ENCODE peak calls at places on chromosomes 6 and 20, in seven cellular contexts. One of them, this sample, is unnamed.

GRCh38 chr20:34709044-34709835 is 5.1 kb downstream of the TP53INP2 start:
- DNase-seq in Panc1: no peak
- DNase-seq in dorsolateral prefrontal cortex: peak
- DNase-seq in upper lobe of right lung: peak
- DNase-seq in upper lobe of left lung: peak
- DNase-seq in hepatocyte: peak
- DNase-seq in fibroblast of lung: peak
- DNase-seq in this sample: peak

GRCh38 chr6:52557389-52558265 is 19.2 kb downstream of the TRAM2 start:
- DNase-seq in upper lobe of left lung: no peak
- DNase-seq in Panc1: no peak
- DNase-seq in dorsolateral prefrontal cortex: no peak
- DNase-seq in hepatocyte: no peak
- DNase-seq in fibroblast of lung: peak
- DNase-seq in upper lobe of right lung: no peak
- DNase-seq in this sample: no peak

GRCh38 chr6:106913676-106914280 is 60.8 kb downstream of the CD24 start:
- DNase-seq in upper lobe of left lung: no peak
- DNase-seq in fibroblast of lung: no peak
- DNase-seq in Panc1: no peak
- DNase-seq in upper lobe of right lung: no peak
- DNase-seq in hepatocyte: peak
- DNase-seq in dorsolateral prefrontal cortex: no peak
- DNase-seq in this sample: no peak

GRCh38 chr20:32339116-32339515 is 19.0 kb upstream of the ASXL1 start:
- DNase-seq in upper lobe of left lung: no peak
- DNase-seq in Panc1: no peak
- DNase-seq in dorsolateral prefrontal cortex: no peak
- DNase-seq in fibroblast of lung: no peak
- DNase-seq in upper lobe of right lung: no peak
- DNase-seq in hepatocyte: no peak
- DNase-seq in this sample: no peak

GRCh38 chr6:135410856-135411255 is 86.7 kb downstream of the AHI1 start:
- DNase-seq in hepatocyte: no peak
- DNase-seq in upper lobe of right lung: no peak
- DNase-seq in fibroblast of lung: no peak
- DNase-seq in Panc1: no peak
- DNase-seq in upper lobe of left lung: no peak
- DNase-seq in dorsolateral prefrontal cortex: no peak
- DNase-seq in this sample: no peak

GRCh38 chr20:44990957-44991356 is 24.6 kb downstream of the STK4 start:
- DNase-seq in upper lobe of left lung: no peak
- DNase-seq in fibroblast of lung: no peak
- DNase-seq in dorsolateral prefrontal cortex: no peak
- DNase-seq in hepatocyte: no peak
- DNase-seq in Panc1: no peak
- DNase-seq in upper lobe of right lung: no peak
- DNase-seq in this sample: no peak

GRCh38 chr6:120875900-120876299 is 458.4 kb downstream of the TBC1D32 start:
- DNase-seq in upper lobe of right lung: no peak
- DNase-seq in Panc1: no peak
- DNase-seq in fibroblast of lung: no peak
- DNase-seq in upper lobe of left lung: no peak
- DNase-seq in dorsolateral prefrontal cortex: no peak
- DNase-seq in hepatocyte: no peak
- DNase-seq in this sample: no peak

GRCh38 chr20:50335105-50335504 is 144.5 kb downstream of the CEBPB start:
- DNase-seq in upper lobe of right lung: no peak
- DNase-seq in upper lobe of left lung: no peak
- DNase-seq in fibroblast of lung: peak
- DNase-seq in dorsolateral prefrontal cortex: no peak
- DNase-seq in Panc1: no peak
- DNase-seq in hepatocyte: peak
- DNase-seq in this sample: peak

GRCh38 chr6:786946-787763 is 94.2 kb upstream of the EXOC2 start:
- DNase-seq in upper lobe of right lung: no peak
- DNase-seq in dorsolateral prefrontal cortex: no peak
- DNase-seq in hepatocyte: no peak
- DNase-seq in Panc1: peak
- DNase-seq in upper lobe of left lung: no peak
- DNase-seq in fibroblast of lung: no peak
- DNase-seq in this sample: peak

GRCh38 chr6:2162089-2162465 is 83.3 kb downstream of the GMDS start:
- DNase-seq in dorsolateral prefrontal cortex: no peak
- DNase-seq in fibroblast of lung: no peak
- DNase-seq in Panc1: no peak
- DNase-seq in upper lobe of left lung: no peak
- DNase-seq in upper lobe of right lung: no peak
- DNase-seq in hepatocyte: no peak
- DNase-seq in this sample: no peak

GRCh38 chr6:31652925-31653724 is 664 bp upstream of the BAG6 start:
- DNase-seq in Panc1: no peak
- DNase-seq in upper lobe of left lung: peak
- DNase-seq in upper lobe of right lung: peak
- DNase-seq in hepatocyte: peak
- DNase-seq in dorsolateral prefrontal cortex: peak
- DNase-seq in fibroblast of lung: peak
- DNase-seq in this sample: peak

GRCh38 chr20:60009826-60010616 is 51.8 kb downstream of the CDH26 start:
- DNase-seq in dorsolateral prefrontal cortex: no peak
- DNase-seq in hepatocyte: no peak
- DNase-seq in Panc1: no peak
- DNase-seq in upper lobe of left lung: peak
- DNase-seq in upper lobe of right lung: no peak
- DNase-seq in fibroblast of lung: no peak
- DNase-seq in this sample: peak

GRCh38 chr6:25100288-25100687 is 164.5 kb upstream of the RIPOR2 start:
- DNase-seq in upper lobe of right lung: no peak
- DNase-seq in dorsolateral prefrontal cortex: no peak
- DNase-seq in hepatocyte: no peak
- DNase-seq in upper lobe of left lung: no peak
- DNase-seq in Panc1: no peak
- DNase-seq in fibroblast of lung: no peak
- DNase-seq in this sample: no peak

GRCh38 chr6:154928325-154928922 is 66.7 kb upstream of the TIAM2 start:
- DNase-seq in upper lobe of left lung: no peak
- DNase-seq in upper lobe of right lung: no peak
- DNase-seq in Panc1: peak
- DNase-seq in fibroblast of lung: peak
- DNase-seq in hepatocyte: peak
- DNase-seq in dorsolateral prefrontal cortex: peak
- DNase-seq in this sample: peak

GRCh38 chr6:105318660-105319059 is 84.2 kb downstream of the PREP start:
- DNase-seq in fibroblast of lung: peak
- DNase-seq in upper lobe of left lung: no peak
- DNase-seq in upper lobe of right lung: no peak
- DNase-seq in dorsolateral prefrontal cortex: no peak
- DNase-seq in hepatocyte: no peak
- DNase-seq in Panc1: peak
- DNase-seq in this sample: no peak

GRCh38 chr20:13422637-13423036 is 201.6 kb downstream of the ISM1 start:
- DNase-seq in fibroblast of lung: no peak
- DNase-seq in Panc1: peak
- DNase-seq in hepatocyte: no peak
- DNase-seq in upper lobe of left lung: no peak
- DNase-seq in dorsolateral prefrontal cortex: no peak
- DNase-seq in upper lobe of right lung: no peak
- DNase-seq in this sample: no peak

GRCh38 chr6:4672772-4673171 is 103.4 kb upstream of the CDYL start:
- DNase-seq in hepatocyte: no peak
- DNase-seq in dorsolateral prefrontal cortex: no peak
- DNase-seq in fibroblast of lung: peak
- DNase-seq in Panc1: no peak
- DNase-seq in upper lobe of right lung: no peak
- DNase-seq in upper lobe of left lung: no peak
- DNase-seq in this sample: no peak

GRCh38 chr6:157841211-157841840 is 18.3 kb downstream of the SNX9 start:
- DNase-seq in upper lobe of right lung: no peak
- DNase-seq in dorsolateral prefrontal cortex: no peak
- DNase-seq in Panc1: no peak
- DNase-seq in fibroblast of lung: peak
- DNase-seq in hepatocyte: peak
- DNase-seq in upper lobe of left lung: no peak
- DNase-seq in this sample: no peak

GRCh38 chr6:157840261-157840660 is 17.2 kb downstream of the SNX9 start:
- DNase-seq in hepatocyte: no peak
- DNase-seq in upper lobe of right lung: no peak
- DNase-seq in Panc1: no peak
- DNase-seq in upper lobe of left lung: no peak
- DNase-seq in dorsolateral prefrontal cortex: no peak
- DNase-seq in fibroblast of lung: no peak
- DNase-seq in this sample: no peak

GRCh38 chr6:157840776-157841175 is 17.7 kb downstream of the SNX9 start:
- DNase-seq in dorsolateral prefrontal cortex: no peak
- DNase-seq in upper lobe of right lung: no peak
- DNase-seq in hepatocyte: no peak
- DNase-seq in Panc1: no peak
- DNase-seq in upper lobe of left lung: no peak
- DNase-seq in fibroblast of lung: peak
- DNase-seq in this sample: no peak

GRCh38 chr6:157839606-157840005 is 16.6 kb downstream of the SNX9 start:
- DNase-seq in upper lobe of right lung: no peak
- DNase-seq in fibroblast of lung: no peak
- DNase-seq in dorsolateral prefrontal cortex: no peak
- DNase-seq in upper lobe of left lung: no peak
- DNase-seq in hepatocyte: no peak
- DNase-seq in Panc1: no peak
- DNase-seq in this sample: no peak

DNA sequence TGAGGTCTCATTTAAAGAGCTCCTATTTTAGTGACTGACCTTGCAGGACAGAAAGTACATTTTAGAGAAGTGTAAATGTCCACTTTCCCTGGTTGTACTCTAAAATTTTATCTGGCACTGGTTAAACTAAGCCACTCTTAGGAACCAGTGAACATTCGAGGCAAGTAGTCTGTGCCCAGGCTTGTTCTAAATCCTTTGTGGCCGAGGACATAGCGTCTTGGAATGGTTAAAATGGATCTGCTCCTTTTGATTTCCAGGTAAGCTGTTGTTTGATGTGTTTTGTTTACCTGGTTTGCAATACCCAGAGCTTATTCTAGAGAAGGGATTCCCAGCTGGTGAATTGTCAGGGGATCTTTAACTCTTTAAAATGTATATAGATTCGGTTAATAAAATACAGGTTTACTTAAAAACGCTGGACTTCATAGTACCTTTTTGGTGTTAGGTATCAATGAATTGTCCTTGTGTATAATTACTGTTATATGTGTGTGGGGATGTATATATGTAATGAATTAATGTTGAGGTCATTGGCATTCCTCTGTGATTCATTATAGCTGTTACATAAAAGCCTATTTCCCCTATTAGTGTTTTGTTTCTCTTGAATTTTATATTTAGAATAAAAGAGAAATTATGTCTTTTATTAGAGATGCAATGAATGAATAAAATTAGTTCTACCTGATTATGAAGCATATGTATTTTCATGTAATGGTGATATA is 15.8 kb downstream of the SNX9 start:
- DNase-seq in upper lobe of left lung: no peak
- DNase-seq in upper lobe of right lung: no peak
- DNase-seq in dorsolateral prefrontal cortex: no peak
- DNase-seq in Panc1: no peak
- DNase-seq in fibroblast of lung: no peak
- DNase-seq in hepatocyte: no peak
- DNase-seq in this sample: no peak
- H3K27ac ChIP-seq in upper lobe of left lung: no peak
- H3K27ac ChIP-seq in upper lobe of right lung: no peak
- H3K27ac ChIP-seq in dorsolateral prefrontal cortex: no peak
- H3K27ac ChIP-seq in Panc1: peak
- H3K27ac ChIP-seq in fibroblast of lung: no peak
- H3K27ac ChIP-seq in hepatocyte: no peak
- H3K27ac ChIP-seq in this sample: no peak

DNA sequence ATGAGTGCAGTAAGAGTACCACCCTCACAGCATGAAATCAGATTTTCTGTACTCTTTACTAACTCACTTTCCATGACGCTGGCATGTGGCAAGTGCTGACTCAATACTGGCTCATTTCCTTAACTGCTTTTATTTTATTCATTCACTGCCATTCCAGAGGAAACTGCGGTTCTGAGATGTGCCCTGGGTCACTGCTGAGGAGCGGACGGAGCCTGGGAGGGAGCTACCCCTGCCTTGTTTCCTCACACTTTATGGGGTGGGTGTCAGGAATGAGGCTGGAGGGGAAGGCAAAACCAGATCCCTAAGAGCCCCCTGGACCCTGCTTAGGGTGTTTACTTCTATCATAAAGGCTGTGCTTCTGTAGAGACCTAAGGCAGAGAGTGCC is 14.4 kb downstream of the NT5E start:
- DNase-seq in dorsolateral prefrontal cortex: no peak
- DNase-seq in fibroblast of lung: peak
- DNase-seq in upper lobe of left lung: no peak
- DNase-seq in Panc1: peak
- DNase-seq in hepatocyte: no peak
- DNase-seq in upper lobe of right lung: no peak
- DNase-seq in this sample: no peak
- H3K4me3 ChIP-seq in dorsolateral prefrontal cortex: no peak
- H3K4me3 ChIP-seq in fibroblast of lung: peak
- H3K4me3 ChIP-seq in upper lobe of left lung: no peak
- H3K4me3 ChIP-seq in Panc1: peak
- H3K4me3 ChIP-seq in hepatocyte: no peak
- H3K4me3 ChIP-seq in upper lobe of right lung: no peak
- H3K4me3 ChIP-seq in this sample: no peak

GRCh38 chr6:161836643-161837448 is 563.0 kb upstream of the AGPAT4 start:
- DNase-seq in hepatocyte: peak
- DNase-seq in dorsolateral prefrontal cortex: no peak
- DNase-seq in upper lobe of left lung: no peak
- DNase-seq in fibroblast of lung: peak
- DNase-seq in Panc1: no peak
- DNase-seq in upper lobe of right lung: no peak
- DNase-seq in this sample: no peak
- TF ChIP-seq CTCF in hepatocyte: peak
- TF ChIP-seq CTCF in dorsolateral prefrontal cortex: peak
- TF ChIP-seq CTCF in upper lobe of left lung: no peak
- TF ChIP-seq CTCF in fibroblast of lung: no peak
- TF ChIP-seq CTCF in Panc1: peak
- TF ChIP-seq CTCF in upper lobe of right lung: no peak
- TF ChIP-seq CTCF in this sample: peak

DNA sequence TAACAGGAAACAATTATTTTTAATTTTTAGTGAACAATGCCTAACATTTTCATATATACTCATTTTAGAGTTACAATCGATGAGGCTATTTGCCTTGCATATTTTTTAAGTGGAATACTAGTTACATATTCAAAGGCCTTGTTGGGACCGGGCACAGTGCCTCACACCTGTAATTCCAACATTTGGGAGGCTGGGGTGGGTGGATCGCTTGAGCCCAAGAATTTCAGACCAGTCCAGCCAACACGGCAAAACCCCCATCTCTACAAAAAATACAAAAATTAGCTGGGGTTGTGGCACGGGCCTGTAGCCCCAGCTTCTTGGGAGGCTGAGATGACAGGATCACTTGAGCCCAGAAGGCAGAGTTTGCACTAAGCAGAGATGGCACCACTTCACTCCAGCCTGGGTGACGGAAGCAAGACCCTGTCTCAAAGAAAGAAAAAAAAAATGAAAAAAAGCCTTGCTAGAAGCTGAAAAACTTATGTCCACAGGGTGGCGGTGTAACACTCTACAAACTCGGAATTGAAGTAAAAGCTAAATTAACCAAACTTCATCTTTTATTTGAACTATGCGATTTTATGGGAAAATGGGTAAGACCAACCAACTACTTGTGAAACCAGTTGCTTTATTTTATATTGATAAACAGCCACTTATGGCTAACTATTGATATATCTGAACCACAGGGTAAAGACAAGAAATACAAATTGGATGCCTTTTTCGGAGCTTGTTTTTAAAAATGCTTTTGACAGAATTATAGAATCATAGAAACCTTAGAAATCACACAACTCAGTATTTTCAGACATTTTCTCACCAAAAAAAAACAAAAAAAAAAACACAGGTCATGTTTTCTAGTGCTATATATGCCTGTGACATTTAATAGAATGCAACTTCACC is 24.1 kb upstream of the ROS1 start:
- DNase-seq in Panc1: peak
- DNase-seq in fibroblast of lung: peak
- DNase-seq in dorsolateral prefrontal cortex: peak
- DNase-seq in upper lobe of left lung: no peak
- DNase-seq in hepatocyte: peak
- DNase-seq in upper lobe of right lung: no peak
- DNase-seq in this sample: peak
- H3K27ac ChIP-seq in Panc1: no peak
- H3K27ac ChIP-seq in fibroblast of lung: peak
- H3K27ac ChIP-seq in dorsolateral prefrontal cortex: no peak
- H3K27ac ChIP-seq in upper lobe of left lung: no peak
- H3K27ac ChIP-seq in hepatocyte: peak
- H3K27ac ChIP-seq in upper lobe of right lung: no peak
- H3K27ac ChIP-seq in this sample: no peak